ENCODE peak calls at places on chromosomes 3 and 15, in seven cellular contexts. H is activated effector memory CD4-positive, alpha-beta T cell treated with anti-CD3 and anti-CD28 coated beads, Interleukin-2, amount 50 U/mL, for 16 hours; P is retina; V is AG04450; O is H4; I is C1 segment of cervical spinal cord; G is lung. R is an unnamed sample.
A peak's percentile ranks its signal among the peaks of the same experiment; 100 is the strongest.

GRCh38 chr3:58708116-58708791 is 41.7 kb upstream of the FAM3D start:
- DNase-seq in H (no peak), P (no peak), V (no peak), O (no peak), I (no peak), G (no peak), R (no peak)

GRCh38 chr3:129061888-129062834 is 1.6 kb downstream of the GP9 start:
- DNase-seq in H (no peak), P (no peak), V (no peak), O (no peak), I (no peak), G (no peak), R (no peak)

GRCh38 chr3:26712211-26713026 is 89.8 kb downstream of the LRRC3B start:
- DNase-seq in H (no peak), P (peak; percentile 66), V (no peak), O (peak; percentile 10), I (no peak), G (no peak), R (peak; percentile 84)

GRCh38 chr3:27613846-27614500 is 108.2 kb downstream of the EOMES start:
- DNase-seq in H (no peak), P (no peak), V (no peak), O (no peak), I (no peak), G (no peak), R (no peak)

GRCh38 chr15:84033793-84034553 is 201.6 kb upstream of the GOLGA6L4 start:
- DNase-seq in H (no peak), P (no peak), V (no peak), O (no peak), I (no peak), G (no peak), R (no peak)

GRCh38 chr3:144039661-144040060 is 68.0 kb downstream of the DIPK2A start:
- DNase-seq in H (no peak), P (no peak), V (no peak), O (no peak), I (no peak), G (no peak), R (no peak)

GRCh38 chr3:49536875-49537533 is 17.3 kb upstream of the BSN start:
- DNase-seq in H (no peak), P (no peak), V (no peak), O (no peak), I (no peak), G (no peak), R (no peak)

GRCh38 chr3:36969540-36970432 is 23.1 kb downstream of the EPM2AIP1 start:
- DNase-seq in H (peak; percentile 76), P (peak; percentile 66), V (no peak), O (no peak), I (no peak), G (peak; percentile 38), R (peak; percentile 90)

GRCh38 chr15:45588199-45588910 is 1.2 kb downstream of the BLOC1S6 start:
- DNase-seq in H (no peak), P (no peak), V (no peak), O (no peak), I (no peak), G (no peak), R (peak; percentile 36)

GRCh38 chr15:80367094-80367493 is 37.1 kb upstream of the ARNT2 start:
- DNase-seq in H (no peak), P (no peak), V (no peak), O (no peak), I (no peak), G (no peak), R (no peak)

GRCh38 chr15:78216276-78217229 is 17.8 kb downstream of the ACSBG1 start:
- DNase-seq in H (peak; percentile 37), P (no peak), V (no peak), O (peak; percentile 97), I (no peak), G (peak; percentile 79), R (no peak)

GRCh38 chr3:170470063-170471006 is 51.7 kb downstream of the CLDN11 start:
- DNase-seq in H (no peak), P (no peak), V (peak; percentile 84), O (peak; percentile 72), I (no peak), G (no peak), R (no peak)

GRCh38 chr3:22969276-22969675 is 233.9 kb upstream of the UBE2E2 start:
- DNase-seq in H (no peak), P (no peak), V (no peak), O (no peak), I (no peak), G (no peak), R (no peak)

GRCh38 chr15:38414351-38414750 is 39.6 kb upstream of the FAM98B start:
- DNase-seq in H (no peak), P (no peak), V (peak; percentile 46), O (peak; percentile 55), I (no peak), G (no peak), R (peak; percentile 64)

GRCh38 chr15:73862276-73862675 is 11.1 kb upstream of the TBC1D21 start:
- DNase-seq in H (no peak), P (no peak), V (no peak), O (no peak), I (no peak), G (no peak), R (no peak)

GRCh38 chr3:72196377-72196929 is 411.5 kb upstream of the PROK2 start:
- DNase-seq in H (no peak), P (no peak), V (no peak), O (no peak), I (no peak), G (no peak), R (peak; percentile 52)

GRCh38 chr15:84631706-84632272 is 22.3 kb downstream of the WDR73 start:
- DNase-seq in H (no peak), P (no peak), V (no peak), O (no peak), I (no peak), G (no peak), R (no peak)

GRCh38 chr3:177932346-177932745 is 603.9 kb upstream of the KCNMB2 start:
- DNase-seq in H (no peak), P (no peak), V (no peak), O (no peak), I (no peak), G (no peak), R (no peak)